ENCODE peak calls at places on chromosomes 4 and X, in ten cellular contexts. O is fibroblast of mammary gland, U is H7, S is pancreas, N is aorta, G is midbrain, Q is CD14-positive monocyte, X is RPMI7951, H is B cell, M is dorsolateral prefrontal cortex. J is an unnamed sample.

GRCh38 chr4:102500371-102501175 is 586 bp upstream of the NFKB1 start:
- DNase-seq in O (peak), U (peak), S (peak), N (peak), G (peak), Q (no peak), X (peak), H (peak), M (peak), J (no peak)

GRCh38 chrX:50430917-50431316 is 39.7 kb downstream of the DGKK start:
- DNase-seq in O (peak), U (no peak), S (no peak), N (no peak), G (no peak), Q (no peak), X (no peak), H (no peak), M (no peak), J (no peak)

GRCh38 chr4:108881190-108881589 is 118.3 kb upstream of the ETNPPL start:
- DNase-seq in O (peak), U (no peak), S (no peak), N (no peak), G (no peak), Q (no peak), X (peak), H (no peak), M (no peak), J (no peak)

GRCh38 chrX:43939187-43939926 is 33.8 kb downstream of the NDP start:
- DNase-seq in O (peak), U (no peak), S (no peak), N (no peak), G (no peak), Q (no peak), X (no peak), H (no peak), M (no peak), J (no peak)

GRCh38 chr4:102430511-102430910 is 70.6 kb upstream of the NFKB1 start:
- DNase-seq in O (peak), U (no peak), S (no peak), N (no peak), G (peak), Q (no peak), X (peak), H (no peak), M (no peak), J (no peak)

GRCh38 chr4:152684007-152684406 is 4.2 kb upstream of the TMEM154 start:
- DNase-seq in O (no peak), U (no peak), S (no peak), N (no peak), G (no peak), Q (no peak), X (no peak), H (no peak), M (no peak), J (no peak)

GRCh38 chr4:145482209-145483021 is 762 bp downstream of the SMAD1 start:
- DNase-seq in O (peak), U (peak), S (peak), N (peak), G (peak), Q (no peak), X (peak), H (no peak), M (peak), J (peak)

GRCh38 chr4:127622621-127622922 is 10.2 kb upstream of the INTU start:
- DNase-seq in O (no peak), U (no peak), S (no peak), N (no peak), G (no peak), Q (no peak), X (no peak), H (no peak), M (no peak), J (no peak)

GRCh38 chr4:169659736-169660670 is 39.6 kb downstream of the CLCN3 start:
- DNase-seq in O (peak), U (peak), S (no peak), N (no peak), G (peak), Q (peak), X (peak), H (peak), M (no peak), J (peak)

GRCh38 chr4:91653067-91653466 is 650.7 kb upstream of the GRID2 start:
- DNase-seq in O (no peak), U (no peak), S (no peak), N (no peak), G (no peak), Q (no peak), X (no peak), H (no peak), M (no peak), J (no peak)

GRCh38 chr4:48594185-48594584 is 104.1 kb downstream of the ZAR1 start:
- DNase-seq in O (no peak), U (peak), S (no peak), N (no peak), G (no peak), Q (no peak), X (no peak), H (no peak), M (no peak), J (no peak)